ENCODE peak calls at places on chromosomes 12 and 14, in six cellular contexts. P is astrocyte, I is fibroblast of mammary gland, F is bronchial epithelial cell, Y is IMR-90, G is left ventricle myocardium inferior. Z is an unnamed sample.

GRCh38 chr12:104181313-104181712 is 34.3 kb upstream of the TXNRD1 start:
- DNase-seq in P (peak; percentile 75), I (peak; percentile 89), F (peak; percentile 16), Y (peak; percentile 67), G (no peak), Z (peak; percentile 54)

GRCh38 chr14:25116607-25117006 is 66.7 kb upstream of the STXBP6 start:
- DNase-seq in P (no peak), I (no peak), F (no peak), Y (no peak), G (no peak), Z (peak; percentile 50)

GRCh38 chr12:14367097-14367661 is 1.7 kb downstream of the ATF7IP start:
- DNase-seq in P (peak; percentile 55), I (peak; percentile 29), F (peak; percentile 49), Y (peak; percentile 32), G (no peak), Z (peak; percentile 54)

GRCh38 chr12:27018071-27018470 is 3.9 kb upstream of the TM7SF3 start:
- DNase-seq in P (no peak), I (no peak), F (peak; percentile 64), Y (no peak), G (no peak), Z (no peak)

GRCh38 chr12:113162102-113163029 is 12.8 kb downstream of the CFAP73 start:
- DNase-seq in P (peak; percentile 47), I (peak; percentile 67), F (no peak), Y (peak; percentile 50), G (peak; percentile 39), Z (peak; percentile 20)

GRCh38 chr12:114339626-114340025 is 66.3 kb downstream of the TBX5 start:
- DNase-seq in P (peak; percentile 70), I (peak; percentile 96), F (no peak), Y (peak; percentile 90), G (no peak), Z (peak; percentile 82)

GRCh38 chr12:123890536-123890902 is 82.1 kb downstream of the CCDC92 start:
- DNase-seq in P (no peak), I (no peak), F (no peak), Y (no peak), G (no peak), Z (no peak)

GRCh38 chr14:51914310-51914709 is 53.9 kb downstream of the GNG2 start:
- DNase-seq in P (no peak), I (no peak), F (no peak), Y (no peak), G (no peak), Z (no peak)

GRCh38 chr12:98745578-98746391 is 100.7 kb downstream of the APAF1 start:
- DNase-seq in P (no peak), I (no peak), F (no peak), Y (peak; percentile 11), G (no peak), Z (peak; percentile 24)

GRCh38 chr12:116662612-116663144 is 75.2 kb downstream of the SPRING1 start:
- DNase-seq in P (peak; percentile 17), I (no peak), F (no peak), Y (peak; percentile 37), G (no peak), Z (peak; percentile 43)

GRCh38 chr14:66918527-66918926 is 270.7 kb upstream of the GARIN2 start:
- DNase-seq in P (no peak), I (no peak), F (no peak), Y (no peak), G (no peak), Z (no peak)

GRCh38 chr14:100522616-100523021 is 64.6 kb downstream of the BEGAIN start:
- DNase-seq in P (no peak), I (peak; percentile 30), F (no peak), Y (no peak), G (peak; percentile 9), Z (no peak)

GRCh38 chr12:52884526-52885293 is 20.2 kb downstream of the KRT8 start:
- DNase-seq in P (no peak), I (peak; percentile 42), F (no peak), Y (peak; percentile 36), G (peak; percentile 78), Z (peak; percentile 34)

GRCh38 chr14:42224053-42224888 is 617.6 kb downstream of the LRFN5 start:
- DNase-seq in P (peak; percentile 34), I (peak; percentile 80), F (peak; percentile 52), Y (peak; percentile 68), G (peak; percentile 14), Z (peak; percentile 54)

GRCh38 chr12:110582286-110583136 is 607 bp downstream of the PPTC7 start:
- DNase-seq in P (no peak), I (peak; percentile 36), F (peak; percentile 45), Y (peak; percentile 33), G (peak; percentile 62), Z (peak; percentile 34)

GRCh38 chr14:100902295-100902694 is 1.2 kb downstream of the RTL1 start:
- DNase-seq in P (no peak), I (no peak), F (no peak), Y (no peak), G (no peak), Z (no peak)

GRCh38 chr12:112185093-112185923 is 59.9 kb downstream of the TRAFD1 start:
- DNase-seq in P (no peak), I (no peak), F (no peak), Y (no peak), G (no peak), Z (no peak)

GRCh38 chr14:92254786-92255185 is 68.2 kb upstream of the SLC24A4 start:
- DNase-seq in P (peak; percentile 2), I (peak; percentile 64), F (no peak), Y (peak; percentile 45), G (peak; percentile 75), Z (peak; percentile 14)

GRCh38 chr12:53737951-53738833 is 10.9 kb upstream of the CALCOCO1 start:
- DNase-seq in P (no peak), I (no peak), F (no peak), Y (no peak), G (no peak), Z (no peak)

GRCh38 chr14:28673056-28673455 is 93.5 kb upstream of the FOXG1 start:
- DNase-seq in P (peak; percentile 36), I (peak; percentile 58), F (peak; percentile 53), Y (no peak), G (no peak), Z (no peak)

GRCh38 chr12:98185606-98186005 is 329.8 kb upstream of the TMPO start:
- DNase-seq in P (peak; percentile 83), I (no peak), F (no peak), Y (peak; percentile 8), G (no peak), Z (peak; percentile 6)

GRCh38 chr12:55797068-55797467 is 20.5 kb downstream of the SARNP start:
- DNase-seq in P (peak; percentile 21), I (peak; percentile 63), F (peak; percentile 36), Y (peak; percentile 56), G (no peak), Z (peak; percentile 60)

GRCh38 chr12:84813780-84814663 is 98.6 kb downstream of the SLC6A15 start:
- DNase-seq in P (no peak), I (no peak), F (no peak), Y (no peak), G (no peak), Z (no peak)

DNA sequence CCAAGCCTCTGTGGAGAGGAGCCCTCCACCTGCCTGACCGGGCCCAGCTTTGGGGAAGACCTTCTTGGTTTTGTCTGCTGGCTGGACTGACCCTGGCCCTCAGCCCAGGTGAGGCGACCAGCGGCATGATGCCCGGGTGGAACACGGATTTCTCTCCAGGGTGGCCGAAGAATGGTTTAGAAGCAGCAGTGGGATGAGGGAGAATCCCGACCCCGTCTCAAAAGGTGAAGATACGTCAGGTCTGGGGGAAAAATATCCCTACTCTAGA is 15.7 kb downstream of the ZBTB42 start:
- DNase-seq in P (no peak), I (no peak), F (no peak), Y (no peak), G (no peak), Z (no peak)
- H3K4me3 ChIP-seq in P (peak overlapping the region; percentile 75), I (peak overlapping the region; percentile 69), F (peak overlapping the region; percentile 76), Y (peak overlapping the region; percentile 90), G (peak overlapping the region; percentile 98), Z (peak overlapping the region; percentile 90)

GRCh38 chr14:39467889-39468524 is 35.8 kb upstream of the FBXO33 start:
- DNase-seq in P (peak; percentile 22), I (peak; percentile 59), F (peak; percentile 37), Y (peak; percentile 43), G (no peak), Z (peak; percentile 32)
- TF ChIP-seq CTCF in P (peak; percentile 41), I (peak; percentile 56), F (peak; percentile 47), Y (peak; percentile 45), G (no peak), Z (peak; percentile 47)

GRCh38 chr12:49905718-49906314 is 2.1 kb upstream of the FAIM2 start:
- DNase-seq in P (no peak), I (no peak), F (no peak), Y (no peak), G (no peak), Z (no peak)
- H3K4me3 ChIP-seq in P (no peak overlapping the region), I (no peak overlapping the region), F (no peak overlapping the region), Y (no peak overlapping the region), G (no peak overlapping the region), Z (no peak overlapping the region)

GRCh38 chr12:19779393-19780056 is 340.2 kb downstream of the AEBP2 start:
- DNase-seq in P (peak; percentile 46), I (no peak), F (no peak), Y (no peak), G (peak; percentile 36), Z (peak; percentile 12)
- TF ChIP-seq CTCF in P (no peak), I (no peak), F (no peak), Y (no peak), G (peak; percentile 25), Z (no peak)

DNA sequence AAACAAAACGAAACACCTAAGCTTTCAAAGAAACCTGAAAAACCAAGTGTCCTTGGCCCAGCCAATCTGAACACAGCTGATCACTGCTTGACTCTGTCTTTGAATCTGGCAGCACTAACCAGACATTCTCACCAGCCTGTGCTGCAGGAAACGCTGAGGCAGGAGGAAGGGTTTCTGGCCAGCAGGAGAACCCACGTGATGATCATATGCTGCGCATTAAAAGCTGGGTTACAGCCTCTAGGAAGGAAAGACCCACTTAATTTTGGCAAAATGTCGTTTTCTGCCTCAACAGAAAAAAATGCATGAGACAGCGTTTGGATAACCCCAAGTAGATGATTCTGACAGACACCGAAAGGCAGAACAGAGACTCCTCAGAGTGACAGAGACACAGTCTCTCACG is 9.8 kb downstream of the APPL2 start:
- DNase-seq in P (peak; percentile 89), I (peak; percentile 98), F (no peak), Y (peak; percentile 97), G (peak; percentile 50), Z (peak; percentile 98)
- H3K4me3 ChIP-seq in P (no peak overlapping the region), I (no peak overlapping the region), F (no peak overlapping the region), Y (no peak overlapping the region), G (no peak overlapping the region), Z (no peak overlapping the region)

GRCh38 chr12:131834798-131835615 is 6.8 kb downstream of the MMP17 start:
- DNase-seq in P (no peak), I (no peak), F (no peak), Y (no peak), G (no peak), Z (no peak)

GRCh38 chr12:131835616-131836171 is 7.5 kb downstream of the MMP17 start:
- DNase-seq in P (no peak), I (no peak), F (no peak), Y (no peak), G (no peak), Z (no peak)

GRCh38 chr12:131833288-131833895 is 5.2 kb downstream of the MMP17 start:
- DNase-seq in P (no peak), I (no peak), F (no peak), Y (no peak), G (no peak), Z (no peak)

GRCh38 chr12:131832393-131833231 is 4.4 kb downstream of the MMP17 start:
- DNase-seq in P (no peak), I (peak; percentile 72), F (peak; percentile 33), Y (peak; percentile 30), G (peak; percentile 51), Z (peak; percentile 81)

GRCh38 chr12:131833896-131834641 is 5.9 kb downstream of the MMP17 start:
- DNase-seq in P (peak; percentile 16), I (peak; percentile 62), F (no peak), Y (peak; percentile 37), G (no peak), Z (no peak)
- TF ChIP-seq CTCF in P (peak; percentile 42), I (peak; percentile 68), F (peak; percentile 52), Y (peak; percentile 49), G (no peak), Z (peak; percentile 48)

GRCh38 chr12:43760396-43760795 is 1.6 kb downstream of the IRAK4 start:
- DNase-seq in P (no peak), I (no peak), F (no peak), Y (no peak), G (no peak), Z (no peak)
- H3K4me3 ChIP-seq in P (no peak overlapping the region), I (peak overlapping the region; percentile 5), F (no peak overlapping the region), Y (no peak overlapping the region), G (peak overlapping the region; percentile 75), Z (no peak overlapping the region)

Z was measured in AG10803.